ENCODE peak calls at places on chromosome 2, in ten cellular contexts. V, Q, L, M, C, U, N, S, Z and K are unnamed samples.

GRCh38 chr2:158618859-158619490 is 162.2 kb downstream of the PKP4 start:
- DNase-seq in C (no peak), L (no peak), Z (no peak), Q (no peak), V (peak; percentile 26), S (peak; percentile 32), M (no peak), U (no peak), N (no peak), K (no peak)

GRCh38 chr2:176483901-176484568 is 214.8 kb downstream of the MTX2 start:
- DNase-seq in U (no peak), L (no peak), N (no peak), Z (no peak), M (no peak), C (no peak), V (no peak), S (no peak), Q (no peak), K (no peak)

GRCh38 chr2:151669585-151670081 is 64.6 kb downstream of the NEB start:
- DNase-seq in L (no peak), U (no peak), V (no peak), S (no peak), C (no peak), Z (no peak), N (no peak), Q (no peak), M (no peak), K (no peak)

GRCh38 chr2:46909771-46910419 is 5.7 kb downstream of the MCFD2 start:
- DNase-seq in S (peak; percentile 85), U (no peak), N (no peak), L (peak; percentile 59), C (no peak), V (peak; percentile 93), Q (peak; percentile 94), M (no peak), Z (no peak), K (no peak)

GRCh38 chr2:216563646-216564045 is 65.0 kb downstream of the RPL37A start:
- DNase-seq in N (no peak), V (no peak), Q (no peak), S (no peak), U (no peak), Z (no peak), L (peak; percentile 43), M (no peak), C (no peak), K (no peak)

GRCh38 chr2:30649278-30649677 is 158.0 kb downstream of the CAPN13 start:
- DNase-seq in V (peak; percentile 40), U (no peak), Q (no peak), C (no peak), N (no peak), M (no peak), L (no peak), S (no peak), Z (no peak), K (no peak)

GRCh38 chr2:236862961-236863728 is 222.5 kb upstream of the COPS8 start:
- DNase-seq in S (peak; percentile 96), C (peak; percentile 83), N (no peak), V (peak; percentile 97), L (peak; percentile 57), Z (peak; percentile 27), U (no peak), Q (no peak), M (no peak), K (peak; percentile 50)

GRCh38 chr2:205947621-205948495 is 138.1 kb downstream of the INO80D start:
- DNase-seq in Q (peak; percentile 33), M (no peak), N (peak; percentile 85), Z (peak; percentile 79), U (peak; percentile 75), C (peak; percentile 91), V (peak; percentile 83), L (peak; percentile 87), S (peak; percentile 86), K (peak; percentile 78)

GRCh38 chr2:212619954-212620353 is 81.4 kb upstream of the ERBB4 start:
- DNase-seq in Q (no peak), M (no peak), N (no peak), S (no peak), U (no peak), L (no peak), C (no peak), V (peak; percentile 53), Z (no peak), K (no peak)

GRCh38 chr2:60028819-60029218 is 524.6 kb downstream of the BCL11A start:
- DNase-seq in L (no peak), S (no peak), Q (no peak), C (no peak), U (no peak), V (no peak), M (no peak), N (no peak), Z (no peak), K (no peak)

GRCh38 chr2:85231242-85231805 is 96.5 kb downstream of the TGOLN2 start:
- DNase-seq in L (no peak), V (no peak), C (no peak), Z (no peak), S (no peak), M (no peak), U (no peak), Q (no peak), N (no peak), K (no peak)

GRCh38 chr2:42931818-42932195 is 139.4 kb upstream of the HAAO start:
- DNase-seq in Q (no peak), U (no peak), Z (no peak), V (no peak), M (no peak), C (no peak), L (no peak), N (no peak), S (no peak), K (no peak)

GRCh38 chr2:72895154-72895553 is 7.9 kb downstream of the SPR start:
- DNase-seq in S (no peak), Z (no peak), C (peak; percentile 46), M (no peak), Q (no peak), V (no peak), U (no peak), N (no peak), L (no peak), K (no peak)

GRCh38 chr2:72894466-72894865 is 7.3 kb downstream of the SPR start:
- DNase-seq in C (peak; percentile 75), S (no peak), Q (no peak), Z (no peak), N (no peak), V (no peak), U (no peak), L (no peak), M (no peak), K (no peak)

GRCh38 chr2:72896446-72896845 is 9.2 kb downstream of the SPR start:
- DNase-seq in L (peak; percentile 56), S (no peak), Z (no peak), M (no peak), U (no peak), V (peak; percentile 25), C (peak; percentile 68), Q (no peak), N (no peak), K (no peak)

GRCh38 chr2:72897785-72898184 is 10.6 kb downstream of the SPR start:
- DNase-seq in Q (no peak), M (no peak), Z (no peak), C (peak; percentile 76), U (no peak), L (no peak), N (no peak), S (no peak), V (no peak), K (no peak)

DNA sequence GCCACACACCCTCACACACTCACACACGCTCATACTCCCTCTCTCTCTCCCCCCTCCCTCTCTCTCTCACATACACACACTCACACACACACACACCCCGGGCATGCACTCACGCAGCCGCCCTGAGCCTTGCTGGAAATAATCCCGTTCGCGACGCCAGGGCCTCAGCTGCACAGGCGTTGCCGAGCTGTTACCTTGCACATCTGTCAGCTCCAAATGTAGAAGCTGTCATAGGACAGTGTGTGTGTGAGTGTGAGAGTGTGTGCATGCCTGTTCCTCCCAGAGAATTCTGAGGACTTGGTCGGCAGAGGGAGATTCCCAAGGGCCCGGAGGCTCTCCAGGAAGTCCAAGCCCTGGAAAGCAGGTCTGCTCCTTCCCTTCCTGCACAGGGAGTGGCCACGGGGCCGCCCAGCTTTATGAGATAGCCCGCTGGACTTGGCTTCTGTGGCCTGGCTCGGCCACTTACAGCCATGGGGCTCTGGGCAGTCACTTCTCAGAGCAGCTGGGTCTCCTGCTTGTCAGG is 8.6 kb downstream of the SPR start:
- DNase-seq in V (peak; percentile 67), Z (no peak), S (peak; percentile 75), L (peak; percentile 79), M (no peak), U (no peak), Q (no peak), N (no peak), C (peak; percentile 85), K (no peak)
- H3K4me3 ChIP-seq in V (peak overlapping the region; percentile 50), Z (no peak overlapping the region), S (no peak overlapping the region), L (no peak overlapping the region), M (no peak overlapping the region), U (no peak overlapping the region), Q (no peak overlapping the region), N (no peak overlapping the region), C (no peak overlapping the region), K (peak overlapping the region; percentile 53)

GRCh38 chr2:171142398-171142797 is 18.3 kb downstream of the TLK1 start:
- DNase-seq in U (no peak), V (no peak), N (no peak), L (no peak), M (no peak), C (no peak), Q (no peak), S (no peak), Z (no peak), K (no peak)
- H3K4me3 ChIP-seq in U (no peak overlapping the region), V (no peak overlapping the region), N (no peak overlapping the region), L (no peak overlapping the region), M (no peak overlapping the region), C (no peak overlapping the region), Q (no peak overlapping the region), S (no peak overlapping the region), Z (no peak overlapping the region), K (no peak overlapping the region)

GRCh38 chr2:8268172-8268783 is 413.6 kb upstream of the ID2 start:
- DNase-seq in V (peak; percentile 73), N (peak; percentile 61), C (no peak), M (no peak), U (no peak), Z (no peak), Q (no peak), L (peak; percentile 27), S (peak; percentile 66), K (no peak)
- H3K4me3 ChIP-seq in V (no peak overlapping the region), N (no peak overlapping the region), C (no peak overlapping the region), M (no peak overlapping the region), U (no peak overlapping the region), Z (no peak overlapping the region), Q (no peak overlapping the region), L (no peak overlapping the region), S (no peak overlapping the region), K (no peak overlapping the region)

DNA sequence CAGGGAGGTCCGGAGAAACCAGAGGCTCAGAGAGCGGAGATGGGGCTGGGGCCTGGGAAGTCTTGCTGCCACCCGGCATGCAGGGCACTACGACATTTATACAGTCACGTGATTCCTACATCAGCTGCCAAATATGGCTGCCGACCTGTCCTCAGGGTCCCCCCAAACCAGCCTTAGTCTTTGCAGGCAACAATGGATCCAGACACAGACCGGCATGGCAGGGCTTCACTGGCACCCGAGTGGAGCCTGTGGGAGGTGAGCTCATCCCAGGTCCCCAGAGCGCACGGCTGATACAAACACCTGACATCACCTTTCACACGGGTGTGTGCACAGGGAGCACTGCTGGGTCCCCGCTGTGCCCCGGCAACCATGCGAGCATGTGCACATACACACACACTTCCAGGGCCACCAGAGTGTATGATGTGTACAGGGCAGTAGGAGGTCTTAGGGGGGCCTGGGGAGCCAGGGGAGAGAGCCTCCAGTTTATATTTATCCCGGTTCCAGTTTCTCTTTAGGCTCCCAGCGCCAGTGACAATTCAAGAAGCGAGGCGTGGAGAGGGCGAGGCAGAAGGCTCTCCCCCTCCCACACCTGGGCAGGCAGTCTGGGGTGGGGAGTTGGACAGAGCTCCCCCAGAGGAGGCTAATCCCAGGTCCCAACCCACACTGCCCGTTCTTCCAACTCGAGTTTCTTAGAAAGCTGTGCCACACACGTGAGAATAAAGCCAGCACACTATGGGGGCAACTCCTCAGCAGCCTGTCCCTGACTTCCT is 2.7 kb downstream of the SEMA4C start:
- DNase-seq in M (no peak), N (no peak), L (no peak), U (no peak), Q (no peak), Z (no peak), V (no peak), S (no peak), C (no peak), K (no peak)
- H3K4me3 ChIP-seq in M (no peak overlapping the region), N (peak overlapping the region; percentile 91), L (peak overlapping the region; percentile 85), U (peak overlapping the region; percentile 61), Q (peak overlapping the region; percentile 82), Z (peak overlapping the region; percentile 98), V (peak overlapping the region; percentile 86), S (peak overlapping the region; percentile 90), C (no peak overlapping the region), K (peak overlapping the region; percentile 100)